ENCODE peak calls at places on chromosomes 13 and 19, in five cellular contexts. F, K, X, Q and I are unnamed samples.

GRCh38 chr13:95255072-95255732 is 46.0 kb downstream of the ABCC4 start:
- DNase-seq in F (no peak), K (no peak), X (no peak), Q (no peak), I (no peak)

GRCh38 chr19:32653626-32653968 is 21.4 kb downstream of the ANKRD27 start:
- DNase-seq in F (no peak), K (no peak), X (no peak), Q (no peak), I (no peak)

GRCh38 chr19:40424637-40425449 is 949 bp downstream of the SERTAD1 start:
- DNase-seq in F (no peak), K (no peak), X (peak; percentile 48), Q (peak; percentile 27), I (peak; percentile 41)

GRCh38 chr19:30718728-30719127 is 346.5 kb downstream of the ZNF536 start:
- DNase-seq in F (no peak), K (no peak), X (no peak), Q (no peak), I (no peak)

GRCh38 chr13:84096221-84096620 is 213.9 kb upstream of the SLITRK1 start:
- DNase-seq in F (no peak), K (no peak), X (no peak), Q (no peak), I (no peak)

GRCh38 chr19:12666305-12667048 is at the start of the genes MAN2B1 and WDR83:
- DNase-seq in F (peak; percentile 80), K (no peak), X (peak; percentile 89), Q (peak; percentile 81), I (peak; percentile 87)

GRCh38 chr13:44160549-44161278 is 212.9 kb upstream of the SERP2 start:
- DNase-seq in F (no peak), K (no peak), X (no peak), Q (no peak), I (no peak)

GRCh38 chr19:9061879-9062278 is 25.0 kb upstream of the OR1M1 start:
- DNase-seq in F (no peak), K (no peak), X (no peak), Q (no peak), I (no peak)

GRCh38 chr19:48817585-48818124 is 6.8 kb upstream of the BCAT2 start:
- DNase-seq in F (no peak), K (no peak), X (no peak), Q (peak; percentile 90), I (no peak)

GRCh38 chr19:7101498-7102253 is 32.2 kb downstream of the ZNF557 start:
- DNase-seq in F (no peak), K (no peak), X (no peak), Q (no peak), I (no peak)

GRCh38 chr13:78047151-78047550 is 128.5 kb upstream of the EDNRB start:
- DNase-seq in F (no peak), K (no peak), X (no peak), Q (no peak), I (no peak)

GRCh38 chr13:41639237-41639904 is 182.0 kb downstream of the RGCC start:
- DNase-seq in F (no peak), K (no peak), X (no peak), Q (no peak), I (no peak)

DNA sequence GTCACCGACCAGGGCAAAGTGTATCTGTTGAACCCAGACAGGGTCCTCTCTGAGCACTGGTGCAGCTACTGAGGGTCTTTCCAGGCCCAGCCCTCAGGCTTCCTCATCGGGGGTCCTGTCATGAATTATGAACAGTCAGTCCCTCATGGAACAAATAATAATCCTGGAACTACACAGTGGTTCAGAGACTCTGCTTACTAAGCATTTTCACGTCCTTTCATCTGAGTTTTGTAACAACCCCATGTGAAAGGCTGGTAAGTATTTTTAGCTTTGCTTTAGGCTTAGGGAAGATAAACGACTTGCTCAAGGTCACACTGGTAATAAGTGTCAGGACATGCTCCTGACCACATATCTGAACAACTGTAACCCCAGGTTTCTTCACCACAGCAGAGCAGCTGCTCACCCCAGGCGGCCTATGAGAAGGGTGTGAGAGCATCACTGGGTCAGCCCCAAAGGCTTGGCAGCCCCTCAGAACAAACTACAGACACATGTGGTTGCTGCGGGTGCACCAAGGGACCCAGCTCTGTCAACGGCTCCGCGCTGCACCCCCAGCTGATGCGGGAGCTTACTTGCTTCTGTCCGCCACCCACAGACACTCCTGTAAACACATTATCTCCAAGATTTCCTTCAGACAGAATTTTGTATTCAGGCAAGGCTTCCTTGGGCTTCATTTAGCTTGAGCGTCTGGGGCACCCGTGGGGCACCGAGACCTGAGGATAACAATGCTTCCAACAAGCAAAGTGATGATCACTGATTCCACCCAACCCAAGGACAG is 19.4 kb upstream of the GSX1 start:
- DNase-seq in F (no peak), K (no peak), X (no peak), Q (no peak), I (no peak)
- H2BK120ac ChIP-seq in F (no peak overlapping the region), K (no peak overlapping the region), X (no peak overlapping the region), Q (no peak overlapping the region), I (no peak overlapping the region)

DNA sequence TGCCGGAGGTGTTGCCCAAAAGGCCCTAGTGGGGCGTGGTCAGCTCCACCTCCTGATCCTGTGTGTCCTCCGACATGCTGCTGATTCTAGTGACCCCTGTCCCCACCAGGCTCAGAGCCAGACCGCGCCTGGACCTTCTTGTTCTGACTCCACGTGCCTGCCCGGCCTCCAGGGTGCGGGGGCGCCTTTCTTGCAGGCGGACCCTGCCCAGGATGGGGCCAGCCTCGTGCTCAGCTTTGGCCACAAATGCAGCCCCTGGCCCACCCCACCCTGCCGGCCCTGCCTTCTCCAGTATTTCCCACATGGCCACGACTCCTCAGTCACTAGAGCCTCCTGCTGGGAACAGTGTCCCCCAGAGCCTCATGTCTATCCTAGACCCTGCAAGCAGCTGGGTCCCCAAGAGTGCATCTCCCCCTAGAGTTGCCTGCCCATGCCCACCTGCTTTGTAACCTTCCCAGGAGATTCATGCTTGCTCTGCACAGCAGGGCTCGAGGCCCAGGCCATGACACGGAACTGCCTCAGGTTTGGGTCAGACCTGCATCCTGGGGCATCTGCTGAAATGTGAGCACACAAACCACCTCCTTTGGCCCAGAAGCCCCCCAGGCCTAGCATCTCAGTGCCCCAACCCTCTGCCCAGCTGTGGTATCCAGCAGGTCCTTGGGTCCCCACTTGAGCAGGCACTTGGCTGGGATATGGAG is 27.0 kb downstream of the TMEM161A start:
- DNase-seq in F (no peak), K (no peak), X (no peak), Q (no peak), I (no peak)
- H3K27ac ChIP-seq in F (no peak overlapping the region), K (no peak overlapping the region), X (no peak overlapping the region), Q (no peak overlapping the region), I (no peak overlapping the region)

GRCh38 chr13:21696865-21697448 is 26.1 kb downstream of the FGF9 start:
- DNase-seq in F (no peak), K (no peak), X (no peak), Q (peak; percentile 46), I (no peak)
- H2BK12ac ChIP-seq in F (no peak overlapping the region), K (no peak overlapping the region), X (no peak overlapping the region), Q (no peak overlapping the region), I (no peak overlapping the region)

GRCh38 chr13:33195693-33196464 is 89.7 kb downstream of the STARD13 start:
- DNase-seq in F (no peak), K (no peak), X (no peak), Q (peak; percentile 58), I (no peak)
- H2BK120ac ChIP-seq in F (no peak overlapping the region), K (no peak overlapping the region), X (no peak overlapping the region), Q (no peak overlapping the region), I (no peak overlapping the region)

DNA sequence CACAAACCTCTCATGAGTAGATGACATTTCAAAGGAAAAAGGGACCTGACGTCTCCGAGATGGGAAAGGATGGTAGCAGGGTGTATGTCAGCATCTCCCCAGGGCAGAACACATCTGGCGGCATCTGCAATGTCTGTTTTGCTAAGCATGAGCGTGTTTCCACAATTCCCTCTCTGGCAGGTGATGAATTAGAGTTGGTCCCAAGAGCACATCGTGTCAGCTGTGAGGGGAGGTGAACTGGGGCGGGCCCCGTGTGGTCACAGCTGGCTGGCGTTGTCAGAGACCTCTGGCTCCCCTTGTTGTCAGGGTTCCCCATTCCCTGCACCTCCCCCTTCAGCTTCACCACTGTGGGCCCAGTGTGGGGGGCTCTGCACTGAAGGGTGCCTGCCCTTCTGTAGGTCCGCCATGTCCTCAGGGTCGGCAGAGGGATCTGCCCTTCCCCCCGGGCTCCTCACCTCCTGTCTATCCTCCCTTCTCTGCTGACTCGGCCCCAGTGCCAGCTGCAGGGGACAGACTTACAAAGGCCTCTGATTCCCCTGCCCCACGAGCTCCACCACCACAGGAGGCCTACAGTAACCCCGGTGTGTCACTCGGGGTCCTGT is 58.2 kb downstream of the CDADC1 start:
- DNase-seq in F (no peak), K (no peak), X (no peak), Q (no peak), I (no peak)
- H3K27ac ChIP-seq in F (no peak overlapping the region), K (no peak overlapping the region), X (no peak overlapping the region), Q (no peak overlapping the region), I (no peak overlapping the region)

DNA sequence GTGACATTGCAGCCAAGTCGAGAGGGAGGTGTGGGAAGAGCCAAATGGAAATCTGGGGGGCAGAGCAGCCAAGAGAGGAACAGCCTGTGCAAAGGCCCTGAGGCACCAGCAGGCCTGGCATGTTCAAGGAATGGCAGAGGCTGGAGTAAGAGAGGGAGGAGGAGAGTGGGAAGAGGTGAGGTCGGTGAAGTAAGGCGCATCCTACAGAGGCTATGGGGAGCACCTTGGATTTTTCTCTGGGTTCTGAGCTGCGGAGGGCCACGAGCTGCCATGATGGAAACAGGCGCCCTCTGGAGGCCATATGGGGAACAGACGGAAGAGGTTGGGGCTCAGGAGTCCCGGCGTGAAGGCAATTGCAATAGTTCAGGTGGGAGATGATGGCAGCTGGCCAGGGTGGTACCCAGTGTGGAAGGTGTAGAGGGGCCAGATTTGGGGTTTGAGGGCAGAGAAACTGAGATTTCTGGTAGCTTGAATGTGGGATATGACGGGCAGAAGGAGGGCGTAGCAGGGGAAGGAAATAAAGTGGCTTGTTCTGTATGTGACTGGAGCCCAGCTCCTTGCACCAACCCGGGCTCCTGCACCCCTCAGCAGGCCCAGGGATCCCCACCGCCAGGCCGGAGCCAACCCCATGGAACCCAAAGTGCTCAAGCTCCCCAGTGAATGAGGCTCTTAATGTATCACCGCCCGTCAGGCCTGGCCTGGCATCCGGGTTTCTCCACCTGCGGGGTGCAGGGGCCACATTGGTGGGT is 20.5 kb upstream of the STRN4 start:
- DNase-seq in F (no peak), K (no peak), X (peak; percentile 78), Q (peak; percentile 74), I (no peak)
- H2BK12ac ChIP-seq in F (no peak overlapping the region), K (no peak overlapping the region), X (no peak overlapping the region), Q (no peak overlapping the region), I (no peak overlapping the region)

GRCh38 chr13:75759531-75759930 is 123.4 kb downstream of the LMO7 start:
- DNase-seq in F (no peak), K (no peak), X (no peak), Q (peak; percentile 70), I (no peak)
- H2BK120ac ChIP-seq in F (no peak overlapping the region), K (no peak overlapping the region), X (no peak overlapping the region), Q (no peak overlapping the region), I (no peak overlapping the region)

DNA sequence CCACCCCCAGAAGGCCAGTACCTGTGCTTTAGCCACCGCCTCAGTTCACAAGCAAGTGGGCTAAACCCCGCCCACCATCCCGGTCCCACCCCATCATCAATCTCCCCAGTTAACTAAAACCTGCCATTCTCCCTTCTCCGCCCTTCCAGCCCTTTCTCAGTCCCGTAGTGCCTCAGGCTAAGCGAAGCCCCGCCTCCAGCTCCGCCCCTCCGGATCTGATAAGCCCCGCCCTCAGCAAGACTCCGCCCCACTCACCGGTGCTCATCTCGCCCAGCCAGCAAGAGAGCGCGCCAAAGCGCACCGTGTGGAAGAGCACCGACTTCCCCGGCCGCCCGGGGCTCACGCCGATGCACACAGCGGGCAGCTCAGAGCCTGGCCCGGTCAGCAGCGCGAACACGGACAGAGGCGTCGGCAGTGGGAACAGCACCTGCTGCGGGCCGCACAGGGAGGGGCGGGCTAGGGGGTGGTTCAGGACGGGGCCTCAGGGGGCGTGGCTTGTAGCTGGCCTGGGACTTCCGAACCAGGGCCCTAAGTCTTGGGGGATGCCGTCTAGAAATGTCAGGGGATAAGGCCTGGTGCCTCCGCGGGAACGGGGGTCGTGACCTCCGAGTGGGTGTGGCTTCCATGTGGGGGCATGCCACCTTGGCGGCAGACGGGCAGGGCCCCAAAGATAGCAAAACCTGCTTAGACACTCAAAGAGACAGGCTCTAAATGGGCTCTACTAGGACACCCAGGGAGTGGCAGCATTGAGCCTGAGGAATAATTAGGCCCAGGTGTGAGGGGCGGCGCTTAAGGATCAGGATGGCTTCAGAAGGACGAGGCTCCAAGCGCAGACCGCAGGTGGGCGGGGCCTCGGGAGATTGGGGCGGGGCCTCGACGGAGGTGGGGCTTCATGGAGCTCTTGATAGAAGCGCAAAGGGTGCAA is 21.4 kb downstream of the MAP4K1 start:
- DNase-seq in F (peak; percentile 85), K (peak; percentile 87), X (peak; percentile 96), Q (peak; percentile 32), I (peak; percentile 4)
- H3K27ac ChIP-seq in F (peak overlapping the region; percentile 50), K (peak overlapping the region; percentile 54), X (no peak overlapping the region), Q (no peak overlapping the region), I (no peak overlapping the region)